ENCODE peak calls at places on chromosomes 13 and 19, in six cellular contexts. F, M, H, X, L and O are unnamed samples.

GRCh38 chr19:40249201-40249600 is 22.7 kb upstream of the CCNP start:
- DNase-seq in F (no peak), X (no peak), L (no peak), M (no peak), H (no peak), O (no peak)

GRCh38 chr19:11244846-11245589 is 5.6 kb downstream of the ANGPTL8 start:
- DNase-seq in H (no peak), M (no peak), F (no peak), X (no peak), L (no peak), O (no peak)

GRCh38 chr19:23002690-23003422 is at the start of gene ZNF728:
- DNase-seq in F (peak), L (no peak), M (peak), X (peak), H (peak), O (no peak)

GRCh38 chr19:37506387-37507166 is at the start of gene ZNF793:
- DNase-seq in L (peak), M (peak), F (peak), X (peak), H (peak), O (peak)

GRCh38 chr13:27026396-27026795 is 145.2 kb downstream of the USP12 start:
- DNase-seq in L (no peak), X (no peak), H (no peak), F (no peak), M (no peak), O (no peak)

GRCh38 chr13:64130600-64130999 is 2715.0 kb upstream of the PCDH20 start:
- DNase-seq in H (no peak), F (no peak), M (peak), L (no peak), X (no peak), O (no peak)

GRCh38 chr19:2867025-2867991 is at the start of gene ZNF556:
- DNase-seq in X (no peak), M (peak), H (no peak), F (peak), L (peak), O (peak)

GRCh38 chr19:34120846-34121639 is 51.3 kb upstream of the LSM14A start:
- DNase-seq in L (peak), X (no peak), H (no peak), F (peak), M (no peak), O (peak)

GRCh38 chr13:110306960-110307696 is at the start of the genes COL4A1 and COL4A2:
- DNase-seq in F (peak), L (peak), X (peak), M (peak), H (peak), O (peak)

GRCh38 chr19:17522988-17523872 is 11.8 kb downstream of the PGLS start:
- DNase-seq in X (no peak), L (no peak), M (peak), H (no peak), F (peak), O (no peak)

GRCh38 chr13:112064222-112064621 is 2.7 kb upstream of the SOX1 start:
- DNase-seq in F (no peak), H (no peak), L (no peak), X (no peak), M (no peak), O (no peak)

GRCh38 chr13:101757446-101758039 is 305.1 kb downstream of the ITGBL1 start:
- DNase-seq in M (no peak), X (no peak), L (peak), H (no peak), F (no peak), O (no peak)

GRCh38 chr19:49553451-49554271 is 25.9 kb downstream of the RCN3 start:
- DNase-seq in L (no peak), F (peak), M (no peak), H (no peak), X (no peak), O (no peak)

GRCh38 chr19:7575426-7576040 is 20.1 kb upstream of the CAMSAP3 start:
- DNase-seq in H (no peak), X (no peak), M (no peak), L (no peak), F (no peak), O (peak)

GRCh38 chr19:48739835-48740704 is at the start of gene RASIP1:
- DNase-seq in M (peak), F (no peak), X (no peak), L (no peak), H (no peak), O (no peak)

DNA sequence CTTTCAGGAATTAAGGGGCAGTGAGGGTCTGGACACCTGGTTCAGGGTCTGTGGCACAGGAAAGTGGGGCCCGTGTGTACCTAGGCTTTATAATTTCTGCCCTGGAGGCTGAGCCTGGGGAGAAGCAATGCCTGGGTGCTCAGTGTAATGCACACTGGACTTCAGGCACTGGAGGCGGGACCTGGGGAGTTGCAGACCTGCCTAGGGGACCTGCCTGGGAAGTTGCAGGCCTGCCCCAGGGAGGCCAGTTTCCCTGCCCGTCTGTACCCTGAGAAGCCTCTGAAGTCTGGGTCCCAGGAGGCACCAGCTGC is 2.5 kb upstream of the TMEM59L start:
- DNase-seq in F (no peak), M (no peak), X (no peak), L (no peak), H (no peak), O (peak)
- H3K4me3 ChIP-seq in F (no peak), M (no peak), X (no peak), L (peak), H (no peak), O (no peak)

DNA sequence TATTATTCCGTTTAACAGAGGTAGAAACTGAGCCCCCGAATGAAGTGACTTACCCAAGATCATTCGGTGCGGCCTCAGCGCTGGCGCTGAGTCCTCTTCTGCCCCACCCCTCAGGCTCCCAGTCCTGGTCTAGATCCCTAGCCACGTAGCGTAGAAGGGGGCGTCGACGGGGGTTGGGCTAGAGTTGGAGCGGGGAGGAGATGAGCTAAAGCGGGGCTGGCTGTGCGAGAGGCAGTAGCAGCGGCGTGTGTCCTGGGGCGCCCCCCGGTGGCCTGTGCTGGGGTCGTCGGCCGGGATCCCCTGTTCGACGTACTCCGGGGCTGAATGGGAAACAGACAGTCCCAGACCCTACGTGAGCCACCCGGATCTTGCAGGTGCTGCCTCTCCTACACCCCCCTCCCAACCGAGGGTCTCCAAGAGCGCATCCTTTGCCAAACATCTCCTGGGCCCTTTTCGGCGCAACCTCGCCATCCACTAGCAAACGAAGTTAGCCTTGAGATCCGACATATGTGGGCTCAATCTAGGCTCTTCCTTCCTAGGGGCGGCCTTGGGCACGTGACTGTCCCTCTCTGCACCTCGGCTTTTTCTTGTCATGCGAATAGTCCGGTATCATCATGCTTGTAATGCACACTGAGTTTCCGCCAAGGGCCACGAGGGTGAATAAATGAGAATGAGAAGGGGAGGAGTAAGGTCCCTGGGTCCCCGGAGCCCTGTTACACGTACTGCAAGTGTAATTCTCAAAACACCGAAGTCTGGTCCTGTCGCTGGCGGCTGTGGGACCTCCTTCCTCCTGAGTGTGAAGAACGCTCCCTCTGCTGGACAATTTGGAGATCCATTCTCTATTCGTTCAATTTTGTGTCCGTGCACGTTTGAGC is 47.7 kb downstream of the CYP4F22 start:
- DNase-seq in X (peak), L (peak), H (peak), M (peak), F (peak), O (peak)
- H3K4me3 ChIP-seq in X (no peak), L (peak), H (peak), M (peak), F (no peak), O (peak)

GRCh38 chr19:29288276-29288675 is 75.3 kb upstream of the UQCRFS1 start:
- DNase-seq in X (no peak), M (no peak), L (no peak), H (no peak), F (no peak), O (no peak)

GRCh38 chr19:29283366-29283765 is 70.4 kb upstream of the UQCRFS1 start:
- DNase-seq in F (no peak), L (no peak), X (no peak), H (no peak), M (no peak), O (no peak)

GRCh38 chr19:29285878-29286277 is 72.9 kb upstream of the UQCRFS1 start:
- DNase-seq in L (no peak), X (peak), M (no peak), H (no peak), F (no peak), O (peak)

GRCh38 chr19:29287061-29287460 is 74.1 kb upstream of the UQCRFS1 start:
- DNase-seq in M (no peak), X (no peak), F (no peak), H (no peak), L (no peak), O (no peak)

DNA sequence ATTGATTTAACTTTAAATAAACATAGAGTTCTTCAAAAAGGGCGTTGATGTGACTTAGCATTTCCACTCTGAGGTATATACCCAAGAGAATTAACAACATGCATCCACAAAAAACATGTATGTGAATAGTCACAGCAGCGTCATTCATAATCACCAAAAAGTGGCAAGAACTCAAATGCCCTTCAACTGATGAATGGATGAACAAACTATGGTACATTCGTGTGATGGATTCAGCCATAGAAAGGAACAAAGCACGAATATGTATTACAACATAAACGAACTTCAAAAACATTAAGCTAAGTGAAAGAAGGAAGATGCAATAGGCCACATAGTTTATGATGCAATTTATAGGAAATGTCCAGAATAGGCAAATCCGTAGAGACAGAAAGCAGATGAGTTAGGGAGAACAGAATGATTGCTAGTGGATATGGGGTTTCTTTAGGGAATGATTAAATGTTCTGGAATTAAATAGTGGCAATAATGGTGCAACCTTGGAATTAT is 72.3 kb upstream of the UQCRFS1 start:
- DNase-seq in H (no peak), L (no peak), X (no peak), M (no peak), F (no peak), O (no peak)
- H3K4me3 ChIP-seq in H (no peak), L (no peak), X (no peak), M (no peak), F (no peak), O (no peak)

GRCh38 chr13:31223640-31224039 is 23.9 kb downstream of the B3GLCT start:
- DNase-seq in M (no peak), L (no peak), X (no peak), F (peak), H (no peak), O (no peak)

GRCh38 chr13:31225180-31225579 is 25.4 kb downstream of the B3GLCT start:
- DNase-seq in H (no peak), X (no peak), F (no peak), L (no peak), M (no peak), O (no peak)

GRCh38 chr13:31225998-31226675 is 26.4 kb downstream of the B3GLCT start:
- DNase-seq in H (no peak), X (no peak), F (no peak), M (no peak), L (no peak), O (no peak)

GRCh38 chr13:31223215-31223614 is 23.4 kb downstream of the B3GLCT start:
- DNase-seq in H (no peak), X (no peak), F (no peak), M (no peak), L (no peak), O (no peak)

DNA sequence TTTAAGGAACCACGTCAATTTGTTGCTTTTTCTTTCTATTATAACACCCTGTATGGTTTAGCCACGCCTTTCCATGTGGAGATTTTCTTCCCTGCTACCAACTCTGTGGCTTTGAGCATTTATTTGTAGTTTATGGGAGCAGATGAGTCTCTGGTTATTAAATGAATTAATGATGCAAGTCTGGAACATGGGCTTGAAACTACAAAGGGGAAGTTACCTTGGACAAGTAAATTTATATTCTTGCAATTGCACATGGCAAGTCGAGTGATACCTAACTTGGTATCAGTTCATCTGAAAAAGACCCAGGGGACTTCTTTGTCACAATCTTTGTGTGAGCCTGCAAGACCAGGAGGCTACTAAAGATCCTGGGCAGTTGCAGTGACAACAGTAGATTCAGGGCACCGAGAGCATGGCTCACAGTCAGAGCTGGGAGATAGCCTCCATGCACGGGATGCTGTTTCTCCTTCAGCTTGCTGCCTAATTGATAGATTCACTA is 24.4 kb downstream of the B3GLCT start:
- DNase-seq in M (no peak), F (no peak), L (no peak), H (no peak), X (no peak), O (no peak)
- H3K4me3 ChIP-seq in M (no peak), F (no peak), L (no peak), H (no peak), X (no peak), O (no peak)

GRCh38 chr13:47033216-47033615 is 136.4 kb upstream of the HTR2A start:
- DNase-seq in L (no peak), M (no peak), F (peak), X (no peak), H (no peak), O (no peak)
- H3K4me3 ChIP-seq in L (no peak), M (no peak), F (no peak), X (no peak), H (no peak), O (no peak)

DNA sequence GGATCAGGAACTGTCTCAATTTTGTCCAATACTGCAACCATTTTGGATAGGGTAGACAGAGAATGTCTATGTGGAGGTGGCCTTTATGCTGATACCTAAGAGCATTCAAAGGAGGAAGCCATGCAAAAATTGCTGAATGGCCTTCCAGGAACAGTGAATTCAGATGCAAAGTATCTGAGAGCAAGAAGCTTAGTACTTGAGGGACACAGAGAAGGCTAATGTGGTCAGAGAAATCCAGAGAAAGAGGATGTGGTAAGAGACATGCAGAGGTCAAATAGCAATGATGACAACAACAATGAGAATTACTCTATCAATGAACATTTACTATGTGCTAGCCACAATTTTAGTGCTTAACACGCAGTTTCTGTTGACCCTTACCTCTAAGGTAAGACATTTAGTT is 785.6 kb upstream of the KLHL1 start:
- DNase-seq in F (no peak), L (no peak), H (no peak), M (no peak), X (no peak), O (peak)
- H3K4me3 ChIP-seq in F (no peak), L (no peak), H (no peak), M (no peak), X (no peak), O (no peak)

GRCh38 chr13:97261254-97262015 is 39.3 kb downstream of the MBNL2 start:
- DNase-seq in F (peak), M (no peak), L (no peak), H (no peak), X (no peak), O (no peak)
- H3K4me3 ChIP-seq in F (no peak), M (peak), L (no peak), H (no peak), X (no peak), O (no peak)